ENCODE peak calls at places on chromosome 7, in five cellular contexts. T, K, S, F and M are unnamed samples.

GRCh38 chr7:150340024-150340749 is 1.2 kb downstream of the RARRES2 start:
- DNase-seq in T (peak), K (no peak), S (peak), F (peak), M (peak)

GRCh38 chr7:27096756-27097514 is 1.1 kb upstream of the HOXA1 start:
- DNase-seq in T (peak), K (peak), S (no peak), F (no peak), M (no peak)

GRCh38 chr7:129144834-129145668 is 544 bp downstream of the TSPAN33 start:
- DNase-seq in T (no peak), K (no peak), S (no peak), F (no peak), M (no peak)

GRCh38 chr7:11552676-11553075 is 279.3 kb downstream of the THSD7A start:
- DNase-seq in T (no peak), K (no peak), S (no peak), F (no peak), M (no peak)

GRCh38 chr7:1255817-1256340 is 23.2 kb downstream of the UNCX start:
- DNase-seq in T (no peak), K (no peak), S (no peak), F (peak), M (no peak)

GRCh38 chr7:11194492-11194891 is 220.8 kb downstream of the PHF14 start:
- DNase-seq in T (peak), K (no peak), S (no peak), F (no peak), M (no peak)

GRCh38 chr7:108452707-108453106 is 3.5 kb downstream of the NRCAM start:
- DNase-seq in T (peak), K (no peak), S (peak), F (no peak), M (no peak)

GRCh38 chr7:44629825-44630580 is 23.6 kb downstream of the OGDH start:
- DNase-seq in T (no peak), K (no peak), S (no peak), F (no peak), M (no peak)

GRCh38 chr7:4753610-4754432 is 21.6 kb upstream of the AP5Z1 start:
- DNase-seq in T (peak), K (peak), S (peak), F (peak), M (peak)

GRCh38 chr7:51249187-51249945 is 67.2 kb downstream of the COBL start:
- DNase-seq in T (no peak), K (no peak), S (no peak), F (no peak), M (no peak)

GRCh38 chr7:80997841-80998240 is 79.0 kb upstream of the SEMA3C start:
- DNase-seq in T (no peak), K (no peak), S (no peak), F (no peak), M (no peak)

GRCh38 chr7:150823484-150824126 is 23.0 kb downstream of the TMEM176A start:
- DNase-seq in T (peak), K (no peak), S (no peak), F (no peak), M (no peak)

GRCh38 chr7:77455334-77455733 is 39.2 kb upstream of the GSAP start:
- DNase-seq in T (peak), K (no peak), S (no peak), F (peak), M (peak)

GRCh38 chr7:44477063-44477830 is 13.2 kb downstream of the NUDCD3 start:
- DNase-seq in T (peak), K (peak), S (peak), F (peak), M (peak)

GRCh38 chr7:107463139-107464078 is 6.4 kb upstream of the GPR22 start:
- DNase-seq in T (peak), K (peak), S (peak), F (peak), M (peak)

GRCh38 chr7:93574646-93575554 is at the start of gene CALCR:
- DNase-seq in T (no peak), K (no peak), S (no peak), F (peak), M (no peak)

GRCh38 chr7:151808296-151809155 is 68.4 kb downstream of the PRKAG2 start:
- DNase-seq in T (no peak), K (no peak), S (peak), F (no peak), M (no peak)

GRCh38 chr7:28919510-28919909 is 38.6 kb downstream of the TRIL start:
- DNase-seq in T (no peak), K (no peak), S (no peak), F (no peak), M (no peak)

GRCh38 chr7:13044309-13044708 is 356.9 kb downstream of the ARL4A start:
- DNase-seq in T (no peak), K (no peak), S (no peak), F (no peak), M (no peak)

GRCh38 chr7:110119883-110120581 is 970.9 kb upstream of the LRRN3 start:
- DNase-seq in T (no peak), K (no peak), S (no peak), F (no peak), M (no peak)

GRCh38 chr7:130350945-130351663 is 6.5 kb downstream of the CPA5 start:
- DNase-seq in T (peak), K (no peak), S (no peak), F (peak), M (peak)

GRCh38 chr7:12770227-12770975 is 83.0 kb downstream of the ARL4A start:
- DNase-seq in T (no peak), K (no peak), S (no peak), F (peak), M (no peak)

GRCh38 chr7:33109758-33110238 is 594 bp upstream of the RP9 start:
- DNase-seq in T (peak), K (no peak), S (no peak), F (no peak), M (no peak)

GRCh38 chr7:65438593-65438992 is 64.9 kb downstream of the ZNF92 start:
- DNase-seq in T (peak), K (no peak), S (no peak), F (no peak), M (no peak)

GRCh38 chr7:155188821-155189599 is 108.7 kb upstream of the INSIG1 start:
- DNase-seq in T (peak), K (no peak), S (no peak), F (no peak), M (no peak)

GRCh38 chr7:7911339-7911738 is 57.3 kb upstream of the GLCCI1 start:
- DNase-seq in T (peak), K (no peak), S (no peak), F (no peak), M (no peak)

GRCh38 chr7:466465-467191 is 53.0 kb downstream of the PDGFA start:
- DNase-seq in T (no peak), K (no peak), S (no peak), F (no peak), M (no peak)